ENCODE peak calls at places on chromosomes 11 and 22, in seven cellular contexts. B is CD8-positive, alpha-beta T cell; H is mucosa of descending colon; S is astrocyte of the cerebellum; W is foreskin fibroblast; T is bronchial epithelial cell; C is colonic mucosa. Q is an unnamed sample.

GRCh38 chr11:69205125-69205928 is 49.6 kb downstream of the SMIM38 start:
- DNase-seq in W (no peak), H (no peak), S (no peak), B (no peak), C (no peak), T (no peak), Q (no peak)

GRCh38 chr11:132894598-132894997 is 637.7 kb downstream of the OPCML start:
- DNase-seq in S (no peak), C (no peak), H (no peak), B (no peak), W (no peak), T (no peak), Q (no peak)

GRCh38 chr22:30996462-30996861 is 27.4 kb downstream of the TUG1 start:
- DNase-seq in T (no peak), W (no peak), C (no peak), S (no peak), B (no peak), H (no peak), Q (no peak)

GRCh38 chr11:95723353-95723942 is 66.1 kb downstream of the FAM76B start:
- DNase-seq in B (no peak), S (peak; percentile 23), C (no peak), W (no peak), H (no peak), T (no peak), Q (no peak)

GRCh38 chr11:132039521-132039920 is 669.1 kb downstream of the NTM start:
- DNase-seq in B (no peak), W (no peak), H (no peak), C (no peak), T (no peak), S (no peak), Q (no peak)

GRCh38 chr11:96219981-96220623 is 122.9 kb downstream of the MAML2 start:
- DNase-seq in T (peak; percentile 77), S (no peak), B (no peak), W (peak; percentile 67), H (no peak), C (no peak), Q (peak; percentile 79)

GRCh38 chr11:61551630-61552029 is 29.2 kb downstream of the SYT7 start:
- DNase-seq in B (no peak), T (no peak), S (no peak), H (no peak), W (peak; percentile 32), C (no peak), Q (peak; percentile 59)

GRCh38 chr11:94700631-94701030 is 67.5 kb upstream of the AMOTL1 start:
- DNase-seq in H (no peak), B (no peak), T (no peak), C (no peak), S (no peak), W (no peak), Q (peak; percentile 3)

GRCh38 chr22:18091916-18092526 is 14.2 kb downstream of the PEX26 start:
- DNase-seq in C (peak; percentile 89), B (peak; percentile 36), T (no peak), W (no peak), H (peak; percentile 84), S (peak; percentile 41), Q (peak; percentile 78)

GRCh38 chr11:63635762-63636465 is 21.7 kb upstream of the PLAAT3 start:
- DNase-seq in T (peak; percentile 34), S (peak; percentile 45), C (peak; percentile 66), W (peak; percentile 35), H (peak; percentile 72), B (peak; percentile 63), Q (peak; percentile 69)

GRCh38 chr11:110762596-110762995 is 50.4 kb upstream of the ARHGAP20 start:
- DNase-seq in B (no peak), H (no peak), S (no peak), W (peak; percentile 79), C (no peak), T (no peak), Q (peak; percentile 77)

GRCh38 chr11:91955206-91955605 is 269.4 kb upstream of the FAT3 start:
- DNase-seq in H (no peak), T (no peak), C (no peak), W (no peak), S (no peak), B (no peak), Q (no peak)

GRCh38 chr11:93761910-93762309 is 20.4 kb downstream of the C11orf54 start:
- DNase-seq in H (no peak), B (no peak), T (no peak), C (no peak), W (no peak), S (no peak), Q (no peak)

GRCh38 chr22:45889093-45889538 is 87.8 kb downstream of the WNT7B start:
- DNase-seq in H (no peak), S (no peak), W (no peak), B (no peak), T (no peak), C (no peak), Q (no peak)

GRCh38 chr22:49377306-49377705 is 450.4 kb downstream of the BRD1 start:
- DNase-seq in T (no peak), H (no peak), W (no peak), B (no peak), S (no peak), C (no peak), Q (no peak)

GRCh38 chr11:68038718-68039525 is at the start of gene TCIRG1:
- DNase-seq in T (peak; percentile 68), S (no peak), W (peak; percentile 82), B (peak; percentile 45), H (peak; percentile 92), C (peak; percentile 93), Q (peak; percentile 80)

GRCh38 chr11:66289548-66290331 is 797 bp upstream of the YIF1A start:
- DNase-seq in S (peak; percentile 59), W (no peak), H (peak; percentile 81), B (peak; percentile 81), C (peak; percentile 83), T (no peak), Q (no peak)

GRCh38 chr11:67082071-67082791 is 25.6 kb downstream of the RHOD start:
- DNase-seq in C (peak; percentile 28), W (no peak), B (no peak), H (peak; percentile 14), T (no peak), S (no peak), Q (peak; percentile 12)

GRCh38 chr11:14381968-14382367 is 23.0 kb upstream of the RRAS2 start:
- DNase-seq in C (no peak), W (no peak), B (no peak), S (no peak), T (no peak), H (no peak), Q (no peak)

GRCh38 chr11:14384338-14384737 is 25.4 kb upstream of the RRAS2 start:
- DNase-seq in T (no peak), W (peak; percentile 69), C (no peak), S (peak; percentile 20), H (no peak), B (no peak), Q (peak; percentile 92)

GRCh38 chr11:14380125-14380936 is 21.3 kb upstream of the RRAS2 start:
- DNase-seq in B (no peak), W (no peak), S (no peak), T (no peak), H (no peak), C (no peak), Q (no peak)

GRCh38 chr11:14378171-14378570 is 19.2 kb upstream of the RRAS2 start:
- DNase-seq in T (peak; percentile 65), S (no peak), B (no peak), C (no peak), H (no peak), W (no peak), Q (no peak)

DNA sequence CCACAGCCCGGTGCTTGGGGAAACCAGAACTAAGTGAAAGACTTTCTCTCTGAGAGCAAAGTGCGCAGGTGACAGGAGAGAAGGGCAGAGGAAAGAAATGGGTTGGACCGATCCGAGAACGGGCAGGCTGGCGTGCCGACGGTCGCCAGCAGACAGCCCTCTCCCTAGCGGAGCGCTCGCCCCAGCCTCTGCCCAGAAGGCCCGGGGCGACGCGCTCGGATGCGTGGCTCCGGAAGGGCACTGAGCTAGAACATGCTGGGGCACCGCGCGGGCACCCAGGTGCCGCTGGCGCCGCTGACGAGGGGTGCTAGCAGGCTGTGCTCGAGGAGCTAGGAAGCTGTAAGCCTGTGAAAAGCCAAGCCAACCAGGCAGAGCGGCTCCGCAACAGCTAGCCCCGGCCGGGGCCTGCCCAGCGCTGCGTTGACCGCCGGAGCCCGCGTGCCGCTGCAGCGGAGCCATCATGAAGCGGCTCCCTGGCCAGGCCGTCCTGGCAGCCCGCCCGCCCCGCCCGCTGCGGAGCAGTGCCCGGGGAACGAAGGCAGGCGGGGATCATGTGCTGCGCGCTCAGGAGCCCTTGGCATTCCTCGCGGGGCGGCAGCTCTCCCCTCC is 22.1 kb upstream of the RRAS2 start:
- DNase-seq in W (no peak), B (peak; percentile 52), S (no peak), C (peak; percentile 76), T (peak; percentile 53), H (peak; percentile 74), Q (no peak)
- TF ChIP-seq CTCF in W (no peak), B (no peak), S (no peak), C (no peak), T (no peak), H (no peak), Q (no peak)

GRCh38 chr11:59555601-59556114 is 44.3 kb downstream of the OR4D9 start:
- DNase-seq in H (no peak), C (no peak), W (no peak), B (no peak), S (no peak), T (no peak), Q (no peak)
- H3K4me3 ChIP-seq in H (no peak overlapping the region), C (no peak overlapping the region), W (peak overlapping the region; percentile 46), B (peak overlapping the region; percentile 19), S (peak overlapping the region; percentile 49), T (peak overlapping the region; percentile 29), Q (peak overlapping the region; percentile 80)

GRCh38 chr11:34149786-34150185 is 44.4 kb downstream of the NAT10 start:
- DNase-seq in H (no peak), C (no peak), S (no peak), W (no peak), B (no peak), T (no peak), Q (peak; percentile 22)
- TF ChIP-seq CTCF in H (no peak), C (no peak), S (peak; percentile 52), W (peak; percentile 46), B (no peak), T (peak; percentile 34), Q (peak; percentile 26)

DNA sequence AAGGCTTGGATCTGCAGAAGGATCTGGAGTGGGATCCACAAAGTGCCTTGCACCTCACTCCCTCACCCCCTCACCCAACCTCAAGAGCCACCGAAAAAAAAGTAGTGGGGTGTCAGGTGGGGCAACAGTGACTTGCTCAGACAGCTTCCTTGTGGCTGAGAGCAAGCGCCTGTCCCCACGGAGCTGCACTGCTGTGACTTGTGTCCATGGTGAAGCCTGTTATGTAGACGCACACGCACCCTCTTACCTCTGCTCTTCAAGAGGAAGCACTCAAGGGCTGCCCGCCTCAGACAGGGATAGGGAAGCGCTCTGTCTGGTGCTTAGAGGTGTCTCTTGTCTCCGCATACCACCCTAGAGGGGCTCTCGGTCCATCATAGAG is 1.2 kb downstream of the DRD2 start:
- DNase-seq in S (no peak), W (no peak), B (no peak), C (no peak), H (no peak), T (no peak), Q (no peak)
- H3K4me3 ChIP-seq in S (no peak overlapping the region), W (no peak overlapping the region), B (no peak overlapping the region), C (no peak overlapping the region), H (no peak overlapping the region), T (no peak overlapping the region), Q (no peak overlapping the region)

Q was measured in fibroblast of mammary gland.